ENCODE peak calls at places on chromosomes 7 and 10, in four cellular contexts. B, A, W and Y are unnamed samples.

GRCh38 chr7:90244565-90244908 is 437 bp upstream of the CFAP69 start:
- DNase-seq in A (no peak), W (no peak), B (no peak), Y (no peak)

GRCh38 chr10:71621263-71621751 is 98.3 kb downstream of the C10orf105 start:
- DNase-seq in A (peak), B (peak), W (no peak), Y (no peak)

GRCh38 chr10:75355706-75356105 is 45.9 kb downstream of the ZNF503 start:
- DNase-seq in A (no peak), B (no peak), W (no peak), Y (no peak)

GRCh38 chr7:28988818-28989595 is 30.9 kb upstream of the TRIL start:
- DNase-seq in B (no peak), A (no peak), W (no peak), Y (no peak)

GRCh38 chr7:139673762-139674161 is 104.0 kb downstream of the HIPK2 start:
- DNase-seq in W (no peak), B (no peak), A (no peak), Y (no peak)

GRCh38 chr7:71683382-71683781 is 551.4 kb downstream of the GALNT17 start:
- DNase-seq in W (no peak), A (no peak), B (no peak), Y (no peak)

GRCh38 chr7:155829796-155830470 is 17.7 kb upstream of the SHH start:
- DNase-seq in B (no peak), W (no peak), A (no peak), Y (no peak)

GRCh38 chr10:100346351-100346764 is 675 bp upstream of the SCD start:
- DNase-seq in W (no peak), B (peak), A (peak), Y (peak)

GRCh38 chr7:140176271-140176701 is 497 bp downstream of the KDM7A start:
- DNase-seq in A (no peak), B (no peak), W (no peak), Y (peak)

GRCh38 chr10:97572214-97572989 is at the start of gene ANKRD2:
- DNase-seq in A (peak), W (peak), B (peak), Y (peak)

GRCh38 chr10:15122477-15123030 is 25.4 kb downstream of the RPP38 start:
- DNase-seq in W (no peak), A (no peak), B (no peak), Y (no peak)

GRCh38 chr7:25215694-25216335 is 12.5 kb downstream of the NPVF start:
- DNase-seq in W (no peak), B (no peak), A (no peak), Y (no peak)

GRCh38 chr7:362416-363096 is 72.6 kb downstream of the FOXL3 start:
- DNase-seq in W (no peak), B (no peak), A (no peak), Y (no peak)

GRCh38 chr7:45573636-45574470 is at the start of gene ADCY1:
- DNase-seq in W (no peak), A (no peak), B (no peak), Y (peak)

GRCh38 chr7:2613113-2613925 is 18.5 kb upstream of the TTYH3 start:
- DNase-seq in A (no peak), W (no peak), B (no peak), Y (no peak)

GRCh38 chr7:137996871-137997270 is 5.0 kb downstream of the CREB3L2 start:
- DNase-seq in A (no peak), W (no peak), B (no peak), Y (no peak)

GRCh38 chr7:68321076-68321639 is 1277.1 kb upstream of the AUTS2 start:
- DNase-seq in W (no peak), B (peak), A (no peak), Y (peak)